ENCODE peak calls at places on chromosomes 11 and 22, in seven cellular contexts. V, X, S, M, C, L and K are unnamed samples.

GRCh38 chr11:108568183-108568858 is 25.2 kb downstream of the EXPH5 start:
- DNase-seq in V (no peak), X (peak), S (no peak), M (no peak), C (peak), L (no peak), K (no peak)

GRCh38 chr11:86180415-86180814 is 64.1 kb upstream of the EED start:
- DNase-seq in V (no peak), X (no peak), S (no peak), M (no peak), C (no peak), L (peak), K (no peak)

GRCh38 chr22:31816750-31817149 is 62.9 kb downstream of the DEPDC5 start:
- DNase-seq in V (no peak), X (no peak), S (no peak), M (no peak), C (no peak), L (no peak), K (no peak)

GRCh38 chr11:679271-680207 is 15.5 kb downstream of the DEAF1 start:
- DNase-seq in V (no peak), X (no peak), S (no peak), M (no peak), C (peak), L (no peak), K (no peak)

GRCh38 chr11:17597770-17598169 is 50.7 kb downstream of the OTOG start:
- DNase-seq in V (no peak), X (peak), S (no peak), M (no peak), C (no peak), L (no peak), K (peak)

GRCh38 chr11:106697058-106697457 is 321.2 kb downstream of the GUCY1A2 start:
- DNase-seq in V (no peak), X (no peak), S (no peak), M (no peak), C (no peak), L (no peak), K (no peak)

GRCh38 chr11:128715691-128716153 is 21.9 kb downstream of the FLI1 start:
- DNase-seq in V (no peak), X (no peak), S (peak), M (no peak), C (no peak), L (no peak), K (no peak)

GRCh38 chr11:111454561-111455192 is 57.5 kb downstream of the BTG4 start:
- DNase-seq in V (no peak), X (no peak), S (no peak), M (no peak), C (peak), L (peak), K (no peak)

GRCh38 chr11:45075952-45076351 is 70.5 kb upstream of the PRDM11 start:
- DNase-seq in V (no peak), X (no peak), S (no peak), M (no peak), C (no peak), L (no peak), K (no peak)

GRCh38 chr11:103700605-103701004 is 335.8 kb upstream of the DDI1 start:
- DNase-seq in V (no peak), X (no peak), S (no peak), M (peak), C (no peak), L (no peak), K (no peak)

GRCh38 chr22:47034905-47035419 is 272.5 kb downstream of the TBC1D22A start:
- DNase-seq in V (no peak), X (peak), S (no peak), M (no peak), C (peak), L (no peak), K (no peak)

DNA sequence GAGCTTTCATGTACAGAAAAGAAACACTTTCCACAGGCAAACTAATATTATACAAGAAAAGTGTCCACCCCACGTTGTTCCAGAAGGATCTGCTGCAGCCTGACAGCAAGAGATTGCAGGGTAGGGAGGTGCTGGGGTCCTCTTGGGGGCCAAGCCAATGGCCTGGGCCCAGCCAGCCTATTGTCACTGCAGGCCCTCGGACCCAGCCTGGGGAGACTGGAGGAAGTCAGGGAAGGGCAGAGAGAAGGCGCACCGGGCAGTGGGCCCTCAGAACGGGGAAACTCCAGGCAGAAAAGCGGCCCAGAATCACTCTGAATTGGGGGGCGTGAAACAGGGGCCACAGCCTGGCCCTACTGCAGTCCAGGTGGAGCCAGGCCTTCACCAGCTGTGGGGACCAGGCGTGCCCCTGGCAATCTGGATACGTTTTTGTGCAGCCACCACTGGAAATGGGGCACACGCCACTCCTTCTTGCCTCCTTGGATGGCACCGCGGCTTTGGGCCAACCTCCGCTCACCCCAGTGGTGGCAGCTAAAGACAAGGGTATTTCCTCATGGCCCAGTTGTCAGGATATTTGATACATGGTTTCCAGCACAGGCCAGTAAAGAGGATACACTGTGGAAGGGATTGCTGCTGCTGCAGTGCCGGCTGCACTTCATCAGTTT is 3.9 kb upstream of the NAP1L4 start:
- DNase-seq in V (no peak), X (peak), S (no peak), M (no peak), C (no peak), L (no peak), K (no peak)
- TF ChIP-seq POLR2A in V (no peak), X (no peak), S (no peak), M (no peak), C (no peak), L (no peak), K (no peak)

DNA sequence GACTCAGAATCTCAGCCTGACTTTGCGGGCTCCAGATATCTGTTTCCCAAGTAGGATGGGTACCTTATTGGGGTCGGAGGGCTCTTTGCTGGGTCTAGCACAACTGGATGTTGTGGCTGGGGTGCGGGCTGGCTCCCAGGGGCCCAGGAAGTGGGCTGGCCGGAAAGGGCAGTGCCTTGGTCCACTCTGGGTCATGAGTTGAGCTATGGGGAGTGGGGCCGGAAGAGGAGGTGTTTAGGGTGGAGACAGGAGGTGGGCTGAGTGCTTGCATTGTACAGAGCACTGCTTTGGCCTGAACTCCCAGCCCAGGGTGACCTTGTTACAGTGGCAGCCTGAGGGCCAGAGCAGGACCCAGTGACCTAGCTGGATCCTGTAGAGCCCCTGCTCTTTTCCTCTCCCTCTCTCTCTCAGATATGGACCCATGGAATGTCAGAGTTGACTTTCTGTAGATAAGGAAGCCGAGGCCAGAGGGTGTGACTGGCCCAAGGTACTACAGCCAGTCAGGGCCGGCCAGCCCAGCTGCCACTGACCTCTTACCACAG is 13.2 kb downstream of the PHLDB1 start:
- DNase-seq in V (no peak), X (peak), S (peak), M (no peak), C (peak), L (peak), K (peak)
- TF ChIP-seq POLR2A in V (no peak), X (no peak), S (no peak), M (no peak), C (no peak), L (no peak), K (no peak)

GRCh38 chr11:33691051-33691864 is 9.4 kb downstream of the C11orf91 start:
- DNase-seq in V (no peak), X (no peak), S (no peak), M (no peak), C (no peak), L (no peak), K (peak)

GRCh38 chr11:33690290-33691050 is 10.2 kb downstream of the C11orf91 start:
- DNase-seq in V (peak), X (peak), S (peak), M (peak), C (no peak), L (peak), K (no peak)

GRCh38 chr11:33689089-33689488 is 11.5 kb downstream of the C11orf91 start:
- DNase-seq in V (no peak), X (no peak), S (no peak), M (no peak), C (no peak), L (no peak), K (no peak)

GRCh38 chr11:33687733-33688479 is 12.7 kb downstream of the C11orf91 start:
- DNase-seq in V (peak), X (no peak), S (no peak), M (peak), C (no peak), L (peak), K (no peak)

DNA sequence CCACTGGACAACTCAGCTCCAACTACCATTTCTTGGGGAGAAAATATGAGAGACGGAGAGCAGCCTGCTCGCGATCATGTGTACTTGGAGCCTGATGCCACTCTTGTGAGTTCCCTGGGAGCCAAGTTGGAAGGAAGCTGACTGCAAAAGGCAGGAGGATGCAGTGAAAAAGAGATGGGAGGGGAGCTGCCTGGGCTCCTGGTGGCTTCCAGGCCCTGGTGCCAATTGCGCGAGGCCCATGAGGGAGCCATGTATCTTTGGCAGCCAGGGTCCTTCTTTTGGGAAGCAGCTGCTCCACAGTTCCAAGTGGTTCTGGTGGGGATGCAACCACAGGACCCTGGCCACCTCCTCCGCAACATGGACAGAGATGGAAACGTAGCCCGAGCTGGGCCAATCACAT is 11.1 kb downstream of the C11orf91 start:
- DNase-seq in V (no peak), X (no peak), S (no peak), M (no peak), C (no peak), L (no peak), K (no peak)
- TF ChIP-seq POLR2A in V (no peak), X (no peak), S (no peak), M (no peak), C (no peak), L (no peak), K (no peak)

GRCh38 chr11:118263694-118264567 is at the start of gene MPZL2:
- DNase-seq in V (peak), X (no peak), S (peak), M (peak), C (peak), L (no peak), K (no peak)
- TF ChIP-seq POLR2A in V (no peak), X (no peak), S (no peak), M (no peak), C (no peak), L (no peak), K (peak)

GRCh38 chr11:58676563-58677135 is 54.2 kb downstream of the CNTF start:
- DNase-seq in V (no peak), X (no peak), S (no peak), M (no peak), C (no peak), L (no peak), K (no peak)
- TF ChIP-seq POLR2A in V (no peak), X (no peak), S (no peak), M (no peak), C (no peak), L (no peak), K (no peak)

DNA sequence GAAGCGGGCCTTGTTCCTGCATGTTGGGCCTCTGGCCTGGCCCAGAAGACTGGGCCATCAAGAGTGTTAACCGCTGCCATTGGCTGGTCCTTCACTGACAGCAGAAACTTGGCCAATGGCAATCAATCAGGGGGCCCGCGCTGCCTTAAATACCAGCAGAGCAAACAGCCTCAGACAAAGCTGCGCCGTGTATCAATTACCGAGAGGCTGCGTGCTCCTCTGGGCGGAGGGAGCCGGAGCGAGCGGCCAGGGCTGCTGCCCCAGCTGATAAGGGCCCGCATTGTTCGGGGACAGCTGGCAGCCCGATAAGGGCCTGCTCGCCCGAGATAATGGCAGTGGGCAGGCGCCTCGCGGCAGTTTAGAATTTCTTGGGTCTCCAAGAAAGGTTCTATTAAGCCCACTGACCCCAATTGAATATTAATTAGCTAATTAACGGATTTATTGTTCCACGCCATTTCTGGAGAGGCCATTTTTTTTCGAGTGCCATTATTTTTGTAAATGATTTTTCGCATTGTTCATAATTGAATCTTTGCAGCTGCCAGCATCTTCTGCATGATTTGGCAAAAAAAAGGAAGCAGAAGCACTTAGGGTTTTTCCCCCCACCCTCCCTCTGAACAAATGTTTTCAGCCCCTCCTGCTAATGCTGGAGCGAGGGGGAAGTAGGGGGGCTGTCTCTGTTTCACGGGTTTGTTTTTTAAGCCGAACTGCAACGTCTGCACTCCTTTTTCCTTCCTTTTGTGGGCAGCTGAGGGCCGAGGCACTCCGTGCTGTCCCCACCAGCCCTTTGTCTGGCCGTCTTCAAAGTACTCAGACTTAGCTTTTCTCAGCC is 37.6 kb upstream of the RIC3 start:
- DNase-seq in V (no peak), X (no peak), S (peak), M (peak), C (no peak), L (peak), K (peak)
- TF ChIP-seq POLR2A in V (no peak), X (no peak), S (no peak), M (no peak), C (no peak), L (no peak), K (no peak)

DNA sequence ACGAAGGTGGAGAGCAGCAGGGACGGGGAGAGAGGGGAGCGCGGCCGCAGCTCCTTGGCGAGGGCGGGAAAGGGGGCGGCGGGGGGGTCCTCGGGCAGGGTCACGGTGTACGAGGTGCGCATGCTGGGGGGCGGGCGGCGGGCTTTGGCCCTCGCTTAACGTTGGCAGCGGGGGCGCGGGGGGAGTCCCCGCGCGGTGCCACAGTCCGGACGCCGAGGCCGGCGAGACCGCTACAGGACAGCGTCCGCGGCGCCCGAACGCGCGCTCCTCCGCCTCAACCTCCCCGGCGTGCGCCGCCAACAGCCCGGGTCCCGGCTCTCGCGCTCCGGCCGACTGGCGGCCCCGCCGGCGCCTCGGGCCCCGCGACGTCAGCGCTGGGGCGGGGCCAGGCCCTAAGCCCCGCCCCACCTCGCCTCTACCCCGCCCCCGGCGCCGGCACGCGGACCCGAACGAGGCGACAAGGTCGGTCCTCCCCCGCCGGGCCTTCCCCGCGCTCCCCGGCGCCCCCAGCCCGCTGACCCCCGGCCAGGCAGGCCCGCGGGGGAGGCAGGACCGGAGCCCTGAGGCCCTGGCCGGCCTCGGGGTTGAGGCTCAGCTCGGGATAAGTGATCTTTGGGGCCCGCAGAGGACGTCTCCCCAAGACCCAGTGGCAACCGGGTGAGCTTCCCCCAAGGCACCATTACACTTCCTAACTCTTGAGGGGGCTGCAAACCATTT is 17.5 kb downstream of the USP2 start:
- DNase-seq in V (no peak), X (peak), S (peak), M (no peak), C (peak), L (peak), K (peak)
- TF ChIP-seq POLR2A in V (no peak), X (peak), S (peak), M (no peak), C (no peak), L (no peak), K (peak)

DNA sequence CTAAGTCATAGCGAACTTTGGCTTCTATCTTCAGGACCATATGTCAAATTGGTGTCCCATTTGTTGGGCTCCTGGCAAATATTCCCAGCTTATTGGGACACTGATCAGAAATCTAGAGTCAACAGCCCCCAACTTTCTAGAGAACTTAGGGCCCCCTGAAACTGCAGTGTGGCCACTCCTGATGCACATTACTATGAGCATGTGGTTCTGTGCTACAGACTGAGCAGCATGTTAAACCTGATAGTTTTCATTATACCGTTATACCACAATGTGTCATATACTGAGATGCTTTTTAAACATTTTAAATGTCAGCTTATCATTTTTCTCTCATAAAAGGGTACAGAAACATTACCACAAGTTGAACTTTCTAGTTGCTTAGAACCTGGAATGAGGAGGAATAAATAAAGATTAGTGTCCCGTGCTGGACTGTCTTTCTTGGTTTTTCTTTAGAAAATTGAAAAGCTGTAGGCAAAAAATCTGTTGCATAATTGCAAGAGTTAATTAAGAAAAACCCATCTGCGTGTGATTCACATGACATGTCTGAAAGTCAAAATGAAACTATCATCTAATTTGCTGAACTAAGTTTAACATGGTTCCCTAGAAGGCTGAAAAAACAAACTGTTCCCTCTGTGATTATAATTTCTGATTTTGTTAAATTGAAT is 16.4 kb upstream of the CTSC start:
- DNase-seq in V (no peak), X (no peak), S (no peak), M (no peak), C (no peak), L (no peak), K (no peak)
- TF ChIP-seq POLR2A in V (no peak), X (no peak), S (no peak), M (no peak), C (no peak), L (no peak), K (no peak)